ENCODE peak calls at places on chromosomes 16 and 17, in ten cellular contexts. P, F, C, X, A, G, M, D, W and V are unnamed samples.

GRCh38 chr17:83155128-83156081 is 76.0 kb downstream of the METRNL start:
- DNase-seq in D (peak), M (no peak), F (no peak), W (peak), G (no peak), P (no peak), X (no peak), A (peak), C (peak), V (no peak)

GRCh38 chr16:69188716-69189115 is 1.8 kb downstream of the SNTB2 start:
- DNase-seq in F (no peak), W (peak), A (no peak), P (no peak), G (no peak), X (no peak), D (no peak), M (no peak), C (peak), V (no peak)

GRCh38 chr17:41010421-41010820 is 1.5 kb upstream of the KRTAP3-1 start:
- DNase-seq in G (no peak), F (no peak), P (no peak), W (no peak), A (no peak), D (no peak), M (no peak), C (no peak), X (no peak), V (no peak)

GRCh38 chr17:59300941-59301340 is 30.5 kb upstream of the YPEL2 start:
- DNase-seq in G (no peak), A (no peak), F (no peak), C (no peak), D (no peak), P (no peak), W (no peak), X (no peak), M (no peak), V (no peak)

GRCh38 chr16:2149630-2150417 is 1.4 kb downstream of the RAB26 start:
- DNase-seq in C (no peak), P (no peak), D (no peak), X (no peak), G (no peak), A (no peak), W (no peak), F (no peak), M (no peak), V (no peak)

GRCh38 chr17:37450090-37450489 is 39.6 kb upstream of the DUSP14 start:
- DNase-seq in C (no peak), X (no peak), W (peak), G (peak), A (no peak), M (no peak), D (no peak), F (no peak), P (no peak), V (no peak)

GRCh38 chr16:68287276-68288251 is 23.2 kb downstream of the SLC7A6OS start:
- DNase-seq in W (peak), G (no peak), A (no peak), C (peak), M (no peak), D (no peak), F (no peak), P (no peak), X (no peak), V (no peak)

GRCh38 chr16:84559311-84559932 is 55.0 kb upstream of the MEAK7 start:
- DNase-seq in G (no peak), P (no peak), F (no peak), C (no peak), X (no peak), D (no peak), W (no peak), M (no peak), A (no peak), V (no peak)

GRCh38 chr16:3188925-3189825 is 1.2 kb downstream of the OR1F1 start:
- DNase-seq in W (peak), D (peak), X (peak), F (no peak), C (no peak), G (no peak), M (no peak), P (no peak), A (no peak), V (peak)

GRCh38 chr16:23701045-23701444 is 12.0 kb downstream of the ERN2 start:
- DNase-seq in W (no peak), F (no peak), G (no peak), M (no peak), X (no peak), A (no peak), D (no peak), C (no peak), P (no peak), V (no peak)

GRCh38 chr16:88856828-88857727 is at the start of the genes GALNS and TRAPPC2L:
- DNase-seq in F (peak), C (peak), P (peak), A (peak), M (peak), G (peak), W (peak), X (peak), D (peak), V (peak)

GRCh38 chr17:83073389-83074063 is 5.9 kb upstream of the METRNL start:
- DNase-seq in G (no peak), M (no peak), C (no peak), W (no peak), F (peak), P (peak), X (no peak), A (no peak), D (no peak), V (no peak)

GRCh38 chr17:58242171-58242784 is 3.9 kb downstream of the LPO start:
- DNase-seq in W (no peak), A (no peak), M (no peak), X (no peak), P (no peak), G (no peak), F (no peak), D (no peak), C (no peak), V (no peak)

GRCh38 chr17:28072935-28073533 is 30.6 kb downstream of the NLK start:
- DNase-seq in P (no peak), A (no peak), D (no peak), F (no peak), C (no peak), W (no peak), X (no peak), G (no peak), M (no peak), V (no peak)

GRCh38 chr17:15260376-15261062 is 4.6 kb downstream of the PMP22 start:
- DNase-seq in F (peak), D (peak), M (no peak), A (no peak), G (peak), W (peak), C (peak), P (no peak), X (peak), V (peak)

GRCh38 chr17:55416470-55417052 is 5.1 kb downstream of the MMD start:
- DNase-seq in G (no peak), A (no peak), C (no peak), F (no peak), D (no peak), X (no peak), W (no peak), M (no peak), P (no peak), V (no peak)

GRCh38 chr17:79741751-79742588 is 11.2 kb downstream of the ENPP7 start:
- DNase-seq in P (peak), G (peak), W (peak), X (peak), F (peak), D (peak), A (no peak), C (peak), M (no peak), V (peak)

GRCh38 chr17:34306466-34306865 is 12.8 kb upstream of the CCL8 start:
- DNase-seq in W (peak), D (peak), C (no peak), A (peak), X (no peak), P (no peak), G (no peak), M (no peak), F (no peak), V (no peak)

GRCh38 chr17:29251969-29252866 is 5.6 kb downstream of the CRYBA1 start:
- DNase-seq in G (no peak), A (no peak), P (no peak), C (no peak), D (peak), F (no peak), W (peak), X (no peak), M (no peak), V (no peak)

GRCh38 chr17:39668141-39668924 is at the start of gene PNMT:
- DNase-seq in C (no peak), D (peak), M (no peak), F (peak), P (no peak), X (peak), W (peak), G (peak), A (no peak), V (peak)

GRCh38 chr16:50688867-50689266 is 4.5 kb upstream of the NOD2 start:
- DNase-seq in C (no peak), X (no peak), A (no peak), W (no peak), D (no peak), M (no peak), G (no peak), F (no peak), P (no peak), V (no peak)
- TF ChIP-seq POLR2AphosphoS5 in C (no peak), X (no peak), A (no peak), W (no peak), D (no peak), M (no peak), G (no peak), F (no peak), P (no peak), V (no peak)

DNA sequence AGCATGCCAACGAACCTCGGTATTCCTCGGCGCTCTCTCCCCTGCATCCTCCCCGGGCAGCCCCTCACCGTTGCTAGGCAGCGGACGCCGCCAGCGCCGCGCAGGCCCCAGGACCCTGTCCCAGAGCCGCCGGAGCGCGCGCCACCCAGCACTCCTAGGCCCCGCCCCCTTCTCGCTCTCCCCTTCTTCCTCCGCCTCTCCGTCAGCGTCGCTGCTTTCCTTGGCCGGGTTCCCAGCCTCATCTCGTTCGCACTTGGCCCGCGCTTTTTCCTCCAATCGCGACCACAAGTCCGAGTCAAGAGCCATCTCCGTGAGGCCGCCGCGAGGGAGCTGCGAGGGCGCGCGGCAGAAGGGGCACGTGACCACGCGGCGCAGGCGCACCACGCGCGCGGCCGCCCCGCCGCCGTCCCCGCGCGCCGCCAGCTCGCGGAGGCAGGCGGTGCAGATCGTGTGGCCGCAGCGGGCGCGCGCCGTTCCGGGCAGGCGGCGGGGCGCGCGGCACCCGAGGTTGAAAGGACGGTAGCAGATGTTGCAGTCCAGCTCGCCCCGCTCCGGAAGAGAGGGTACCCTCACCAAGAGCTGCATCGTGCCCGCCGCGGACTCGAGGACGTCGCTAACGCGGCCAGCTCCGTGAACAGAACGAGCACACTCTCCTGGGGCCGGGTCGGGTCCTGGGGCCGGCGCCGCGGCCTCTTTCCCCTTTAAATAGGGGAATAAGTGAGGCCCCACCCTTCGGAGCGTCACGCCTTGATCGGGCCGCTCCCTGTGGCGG is at the start of gene RNF227:
- DNase-seq in C (peak), G (peak), M (peak), W (peak), A (peak), D (peak), P (peak), X (peak), F (peak), V (peak)
- TF ChIP-seq POLR2AphosphoS5 in C (peak), G (peak), M (peak), W (peak), A (peak), D (peak), P (no peak), X (peak), F (peak), V (peak)

DNA sequence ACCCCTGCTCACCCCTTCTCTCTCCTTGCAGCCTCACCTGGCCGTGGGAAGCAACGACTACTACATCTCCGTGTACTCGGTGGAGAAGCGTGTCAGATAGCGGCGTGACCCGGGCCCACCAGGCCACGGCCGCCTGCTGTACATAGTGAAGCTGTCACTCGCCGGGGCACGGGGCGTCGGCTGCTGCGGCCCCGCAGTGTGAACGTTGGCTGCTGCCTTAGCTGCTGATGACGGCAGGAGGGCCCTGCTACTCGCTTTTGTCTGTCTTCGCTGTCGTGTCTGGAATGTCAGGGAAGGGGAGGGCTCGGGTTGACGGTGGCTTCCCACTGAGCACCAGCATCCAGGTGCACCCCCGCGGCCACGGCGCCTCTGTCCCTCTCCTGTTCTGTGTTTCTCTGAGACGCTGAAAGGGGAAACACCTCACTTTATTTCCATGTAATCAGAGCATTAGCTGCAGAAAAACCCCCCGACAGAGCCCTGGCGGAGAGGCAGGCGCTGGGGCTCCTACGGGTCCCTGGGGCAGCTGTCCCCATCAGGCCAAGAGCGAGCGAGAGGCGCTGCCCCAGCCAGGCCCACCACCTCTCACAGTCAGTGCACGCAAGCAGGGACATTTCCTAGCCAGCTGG is 27.3 kb upstream of the CHMP6 start:
- DNase-seq in D (no peak), F (no peak), C (no peak), M (no peak), P (no peak), A (no peak), X (no peak), W (no peak), G (no peak), V (no peak)
- TF ChIP-seq POLR2AphosphoS5 in D (no peak), F (no peak), C (no peak), M (no peak), P (no peak), A (no peak), X (no peak), W (no peak), G (no peak), V (no peak)

DNA sequence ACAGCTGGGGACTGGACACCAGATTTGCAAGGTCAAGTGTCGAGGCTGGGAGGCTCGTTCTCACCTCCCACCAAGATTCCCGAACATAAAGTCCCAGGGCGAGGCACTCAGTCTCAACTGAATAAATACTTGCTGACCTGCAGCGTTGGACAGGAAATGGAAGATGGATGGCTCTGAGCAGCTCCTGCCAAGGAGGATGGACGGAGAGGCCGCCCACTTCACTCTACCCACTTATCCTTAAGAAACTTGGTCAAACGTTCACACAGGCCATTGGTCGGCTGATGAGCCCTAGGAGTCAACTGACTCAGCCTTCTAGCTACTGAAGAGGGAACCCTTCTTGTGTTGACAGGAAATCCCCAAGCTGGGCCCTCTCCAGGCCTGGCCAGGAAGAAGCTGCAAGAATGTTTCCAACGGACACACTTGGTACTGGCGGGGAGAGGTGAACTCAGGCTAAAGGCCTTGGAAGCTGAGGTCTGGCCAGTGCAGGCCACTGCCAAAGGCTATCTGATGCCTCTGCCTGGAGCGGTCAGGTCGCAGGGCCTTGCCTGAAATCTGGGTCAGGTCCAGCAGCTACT is 50.0 kb downstream of the VAC14 start:
- DNase-seq in D (no peak), X (no peak), C (peak), G (no peak), A (peak), P (no peak), M (peak), W (peak), F (peak), V (no peak)
- TF ChIP-seq POLR2AphosphoS5 in D (no peak), X (no peak), C (peak), G (peak), A (peak), P (no peak), M (no peak), W (peak), F (peak), V (no peak)

GRCh38 chr16:8674413-8675022 is at the start of gene ABAT:
- DNase-seq in D (peak), M (peak), W (peak), P (peak), G (peak), X (peak), F (peak), A (peak), C (peak), V (peak)
- TF ChIP-seq POLR2AphosphoS5 in D (no peak), M (no peak), W (no peak), P (no peak), G (peak), X (no peak), F (peak), A (peak), C (peak), V (no peak)